ENCODE peak calls at places on chromosome 19, in eight cellular contexts. Q is transverse colon, D is SK-N-SH, G is suprapubic skin, Y is HepG2, H is K562, A is esophagus muscularis mucosa, T is H1. U is an unnamed sample.

GRCh38 chr19:55552620-55553019 is 7.3 kb upstream of the SBK3 start:
- DNase-seq in Q (no peak), D (no peak), G (no peak), Y (peak; percentile 43), H (no peak), A (no peak), T (no peak), U (no peak)

GRCh38 chr19:24051516-24051915 is 35.5 kb upstream of the ZNF254 start:
- DNase-seq in Q (no peak), D (no peak), G (no peak), Y (no peak), H (no peak), A (no peak), T (no peak), U (no peak)

GRCh38 chr19:54190503-54190941 is 586 bp upstream of the TSEN34 start:
- DNase-seq in Q (peak; percentile 100), D (peak; percentile 83), G (peak; percentile 100), Y (peak; percentile 98), H (peak; percentile 83), A (peak; percentile 100), T (peak; percentile 99), U (peak; percentile 100)

GRCh38 chr19:11460207-11460606 is 20.6 kb downstream of the ELAVL3 start:
- DNase-seq in Q (no peak), D (peak; percentile 80), G (no peak), Y (no peak), H (peak; percentile 64), A (no peak), T (no peak), U (no peak)

GRCh38 chr19:38003427-38004099 is 96.6 kb downstream of the SIPA1L3 start:
- DNase-seq in Q (peak; percentile 54), D (peak; percentile 68), G (peak; percentile 83), Y (no peak), H (no peak), A (no peak), T (no peak), U (peak; percentile 77)

GRCh38 chr19:29784598-29785223 is 27.1 kb upstream of the CCNE1 start:
- DNase-seq in Q (no peak), D (no peak), G (no peak), Y (no peak), H (no peak), A (no peak), T (no peak), U (no peak)

GRCh38 chr19:28883241-28883693 is 329.7 kb downstream of the UQCRFS1 start:
- DNase-seq in Q (no peak), D (no peak), G (no peak), Y (no peak), H (no peak), A (no peak), T (no peak), U (no peak)

GRCh38 chr19:37078717-37079032 is 442 bp downstream of the ZNF420 start:
- DNase-seq in Q (no peak), D (no peak), G (no peak), Y (no peak), H (no peak), A (no peak), T (no peak), U (no peak)

GRCh38 chr19:21568816-21569496 is 63.6 kb downstream of the ZNF429 start:
- DNase-seq in Q (peak; percentile 81), D (no peak), G (peak; percentile 95), Y (no peak), H (no peak), A (peak; percentile 96), T (no peak), U (peak; percentile 83)

GRCh38 chr19:10625003-10625761 is at the start of gene SLC44A2:
- DNase-seq in Q (peak; percentile 93), D (peak; percentile 93), G (peak; percentile 82), Y (no peak), H (peak; percentile 21), A (no peak), T (no peak), U (peak; percentile 94)

GRCh38 chr19:35773020-35773809 is 2.1 kb upstream of the ARHGAP33 start:
- DNase-seq in Q (no peak), D (no peak), G (no peak), Y (no peak), H (no peak), A (no peak), T (no peak), U (no peak)

GRCh38 chr19:35013820-35014754 is 14.0 kb downstream of the GRAMD1A start:
- DNase-seq in Q (peak; percentile 50), D (peak; percentile 27), G (no peak), Y (no peak), H (no peak), A (no peak), T (no peak), U (no peak)

GRCh38 chr19:52638601-52639000 is 446 bp upstream of the ZNF83 start:
- DNase-seq in Q (peak; percentile 16), D (peak; percentile 53), G (no peak), Y (no peak), H (peak; percentile 23), A (no peak), T (no peak), U (no peak)

GRCh38 chr19:47049307-47049700 is 880 bp upstream of the TMEM160 start:
- DNase-seq in Q (no peak), D (no peak), G (no peak), Y (no peak), H (no peak), A (no peak), T (no peak), U (no peak)

DNA sequence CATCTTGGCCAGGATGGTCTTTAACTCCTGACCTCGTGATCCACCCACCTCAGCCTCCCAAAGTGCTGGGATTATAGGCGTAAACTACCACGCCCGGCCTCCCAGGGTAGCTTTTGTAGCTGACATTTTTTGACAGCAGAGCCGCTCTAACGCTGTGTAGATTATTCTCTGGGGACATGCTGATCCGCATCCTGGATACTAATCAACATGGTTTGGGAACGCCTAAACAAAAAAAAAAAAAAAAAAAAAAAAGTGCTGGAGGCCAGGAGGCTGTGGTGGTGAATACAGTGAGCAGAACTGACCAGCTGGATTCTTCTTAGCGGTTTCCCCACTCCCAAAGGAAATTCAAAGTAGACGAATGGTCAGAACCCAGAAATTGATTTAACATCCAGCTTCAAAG is 5.1 kb downstream of the LONP1 start:
- DNase-seq in Q (no peak), D (no peak), G (no peak), Y (no peak), H (no peak), A (no peak), T (no peak), U (no peak)
- TF ChIP-seq POLR2AphosphoS5 in Q (no peak), D (no peak), G (no peak), Y (no peak), H (no peak), A (no peak), T (no peak), U (no peak)

GRCh38 chr19:41322451-41322850 is 12.5 kb downstream of the CCDC97 start:
- DNase-seq in Q (no peak), D (no peak), G (no peak), Y (no peak), H (no peak), A (no peak), T (no peak), U (no peak)

GRCh38 chr19:41324231-41324702 is 14.3 kb downstream of the CCDC97 start:
- DNase-seq in Q (no peak), D (no peak), G (no peak), Y (no peak), H (no peak), A (no peak), T (no peak), U (no peak)

GRCh38 chr19:41323430-41324125 is 13.6 kb downstream of the CCDC97 start:
- DNase-seq in Q (peak; percentile 51), D (peak; percentile 84), G (no peak), Y (peak; percentile 87), H (peak; percentile 92), A (no peak), T (no peak), U (peak; percentile 60)

GRCh38 chr19:41321600-41322270 is 11.8 kb downstream of the CCDC97 start:
- DNase-seq in Q (peak; percentile 41), D (peak; percentile 90), G (no peak), Y (peak; percentile 82), H (peak; percentile 77), A (no peak), T (peak; percentile 70), U (no peak)

DNA sequence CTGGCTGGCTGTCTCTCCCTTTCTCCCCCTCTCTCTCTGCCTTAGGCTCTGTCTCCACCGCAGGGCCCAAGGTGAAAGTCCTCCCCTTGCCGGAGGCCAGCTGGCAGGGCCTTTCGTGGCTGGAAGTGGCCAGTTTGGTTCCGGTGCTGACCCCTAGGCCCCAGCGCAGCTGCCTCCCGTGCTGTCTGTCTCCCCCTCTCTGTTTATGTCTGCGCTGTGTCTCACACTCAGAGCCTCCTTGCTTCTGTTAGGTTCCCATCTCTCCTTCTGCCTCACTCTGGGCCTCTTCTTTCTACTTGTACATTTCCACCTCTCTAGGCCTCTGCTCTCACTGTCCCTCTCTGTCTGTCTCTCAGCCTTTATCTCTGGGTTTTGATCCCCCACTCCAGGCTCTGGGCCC is 13.1 kb downstream of the CCDC97 start:
- DNase-seq in Q (no peak), D (no peak), G (no peak), Y (no peak), H (no peak), A (no peak), T (no peak), U (no peak)
- TF ChIP-seq CTCF in Q (no peak), D (no peak), G (no peak), Y (peak; percentile 43), H (no peak), A (no peak), T (no peak), U (no peak)

GRCh38 chr19:13705928-13706447 is 58.3 kb upstream of the MRI1 start:
- DNase-seq in Q (no peak), D (no peak), G (no peak), Y (no peak), H (peak; percentile 39), A (no peak), T (no peak), U (no peak)

GRCh38 chr19:13712767-13713201 is 51.5 kb upstream of the MRI1 start:
- DNase-seq in Q (no peak), D (no peak), G (no peak), Y (no peak), H (no peak), A (no peak), T (no peak), U (no peak)

GRCh38 chr19:13705201-13705600 is 59.1 kb upstream of the MRI1 start:
- DNase-seq in Q (no peak), D (no peak), G (no peak), Y (no peak), H (no peak), A (no peak), T (no peak), U (no peak)

DNA sequence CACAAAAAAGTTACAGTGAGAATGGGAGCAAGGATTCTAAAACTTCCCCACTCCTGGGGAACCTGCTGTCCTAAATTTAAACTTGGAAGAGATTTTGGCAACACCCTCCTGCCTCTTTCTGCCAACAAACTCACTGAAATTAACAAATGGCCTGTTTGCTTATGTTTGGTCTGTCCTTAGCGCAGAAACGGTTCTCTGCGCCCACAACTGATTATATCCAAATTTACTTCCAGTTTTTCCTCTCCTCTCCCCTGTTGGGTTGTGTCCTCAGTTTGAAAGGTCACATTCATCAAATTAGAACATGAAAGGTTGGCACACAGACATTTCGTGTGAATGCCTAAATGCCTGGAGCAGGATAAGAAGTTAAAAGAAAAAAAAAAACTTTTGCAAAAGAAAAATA is 56.4 kb upstream of the MRI1 start:
- DNase-seq in Q (no peak), D (no peak), G (no peak), Y (no peak), H (no peak), A (no peak), T (no peak), U (no peak)
- TF ChIP-seq EP300 in Q (no peak), D (no peak), G (no peak), Y (no peak), H (no peak), A (no peak), T (no peak), U (no peak)

GRCh38 chr19:4879041-4879440 is 11.6 kb upstream of the PLIN3 start:
- DNase-seq in Q (no peak), D (no peak), G (no peak), Y (no peak), H (no peak), A (no peak), T (no peak), U (no peak)
- TF ChIP-seq POLR2AphosphoS5 in Q (no peak), D (no peak), G (no peak), Y (no peak), H (no peak), A (no peak), T (no peak), U (no peak)